ENCODE peak calls at places on chromosome 10, in six cellular contexts. M is cardiac fibroblast, A is fibroblast of lung, B is stomach, I is A549, W is foreskin fibroblast. N is an unnamed sample.

GRCh38 chr10:31768467-31768866 is 160.2 kb downstream of the ARHGAP12 start:
- DNase-seq in M (peak; percentile 90), A (peak; percentile 89), B (no peak), I (no peak), W (no peak), N (no peak)

GRCh38 chr10:53314856-53315255 is 542.3 kb upstream of the MBL2 start:
- DNase-seq in M (peak; percentile 96), A (peak; percentile 93), B (no peak), I (no peak), W (peak; percentile 23), N (peak; percentile 87)

GRCh38 chr10:27345455-27345909 is 104.9 kb upstream of the ACBD5 start:
- DNase-seq in M (no peak), A (no peak), B (no peak), I (no peak), W (no peak), N (no peak)

GRCh38 chr10:133134411-133135115 is 25.5 kb upstream of the KNDC1 start:
- DNase-seq in M (no peak), A (no peak), B (no peak), I (no peak), W (no peak), N (no peak)

GRCh38 chr10:86178401-86179142 is 188.0 kb downstream of the GRID1 start:
- DNase-seq in M (no peak), A (no peak), B (no peak), I (peak; percentile 58), W (no peak), N (no peak)

GRCh38 chr10:110600487-110601101 is 33.1 kb downstream of the SMC3 start:
- DNase-seq in M (peak; percentile 76), A (peak; percentile 76), B (no peak), I (peak; percentile 27), W (peak; percentile 34), N (no peak)

GRCh38 chr10:110311357-110311949 is 6.7 kb upstream of the SMNDC1 start:
- DNase-seq in M (peak; percentile 82), A (peak; percentile 74), B (peak; percentile 57), I (peak; percentile 54), W (peak; percentile 52), N (no peak)

GRCh38 chr10:119219747-119220320 is 12.5 kb downstream of the GRK5 start:
- DNase-seq in M (no peak), A (no peak), B (no peak), I (no peak), W (no peak), N (no peak)

GRCh38 chr10:88565072-88565471 is 18.0 kb downstream of the RNLS start:
- DNase-seq in M (peak; percentile 71), A (peak; percentile 69), B (no peak), I (peak; percentile 15), W (peak; percentile 14), N (no peak)

GRCh38 chr10:118792501-118792900 is 37.7 kb upstream of the CACUL1 start:
- DNase-seq in M (peak; percentile 22), A (peak; percentile 8), B (no peak), I (no peak), W (no peak), N (no peak)

GRCh38 chr10:47088656-47089354 is 177.6 kb downstream of the PTPN20 start:
- DNase-seq in M (no peak), A (no peak), B (no peak), I (no peak), W (no peak), N (no peak)

GRCh38 chr10:86700851-86701617 is 32.7 kb downstream of the LDB3 start:
- DNase-seq in M (no peak), A (no peak), B (no peak), I (no peak), W (no peak), N (no peak)

GRCh38 chr10:97771055-97771811 is 566 bp downstream of the SFRP5 start:
- DNase-seq in M (peak; percentile 33), A (peak; percentile 9), B (no peak), I (peak; percentile 43), W (peak; percentile 19), N (no peak)

GRCh38 chr10:98390406-98390805 is 24.6 kb downstream of the PYROXD2 start:
- DNase-seq in M (no peak), A (no peak), B (no peak), I (no peak), W (no peak), N (no peak)

GRCh38 chr10:124318811-124319210 is 99.9 kb downstream of the OAT start:
- DNase-seq in M (no peak), A (no peak), B (no peak), I (no peak), W (no peak), N (no peak)

GRCh38 chr10:114492351-114493037 is 88.2 kb upstream of the AFAP1L2 start:
- DNase-seq in M (no peak), A (no peak), B (no peak), I (no peak), W (no peak), N (no peak)

GRCh38 chr10:47059606-47060311 is 148.5 kb downstream of the PTPN20 start:
- DNase-seq in M (no peak), A (no peak), B (no peak), I (no peak), W (no peak), N (no peak)

GRCh38 chr10:32650246-32650655 is 204.3 kb downstream of the CCDC7 start:
- DNase-seq in M (peak; percentile 5), A (peak; percentile 2), B (no peak), I (no peak), W (no peak), N (no peak)

GRCh38 chr10:63767512-63767911 is 246.3 kb downstream of the REEP3 start:
- DNase-seq in M (peak; percentile 61), A (peak; percentile 55), B (no peak), I (no peak), W (no peak), N (no peak)

GRCh38 chr10:132185601-132186487 is 904 bp upstream of the DPYSL4 start:
- DNase-seq in M (peak; percentile 38), A (peak; percentile 22), B (peak; percentile 60), I (no peak), W (peak; percentile 23), N (no peak)

GRCh38 chr10:48748573-48748972 is 63.9 kb downstream of the WDFY4 start:
- DNase-seq in M (no peak), A (no peak), B (no peak), I (no peak), W (no peak), N (no peak)
- TF ChIP-seq CTCF in M (no peak), A (no peak), B (no peak), I (no peak), W (no peak), N (no peak)

GRCh38 chr10:78442836-78443550 is 409.3 kb downstream of the RPS24 start:
- DNase-seq in M (no peak), A (no peak), B (no peak), I (no peak), W (no peak), N (no peak)

GRCh38 chr10:78438907-78439809 is 405.5 kb downstream of the RPS24 start:
- DNase-seq in M (no peak), A (no peak), B (no peak), I (no peak), W (no peak), N (no peak)

GRCh38 chr10:78438094-78438906 is 404.6 kb downstream of the RPS24 start:
- DNase-seq in M (no peak), A (no peak), B (no peak), I (no peak), W (no peak), N (no peak)

GRCh38 chr10:78441704-78442103 is 408.0 kb downstream of the RPS24 start:
- DNase-seq in M (no peak), A (no peak), B (no peak), I (no peak), W (no peak), N (no peak)

DNA sequence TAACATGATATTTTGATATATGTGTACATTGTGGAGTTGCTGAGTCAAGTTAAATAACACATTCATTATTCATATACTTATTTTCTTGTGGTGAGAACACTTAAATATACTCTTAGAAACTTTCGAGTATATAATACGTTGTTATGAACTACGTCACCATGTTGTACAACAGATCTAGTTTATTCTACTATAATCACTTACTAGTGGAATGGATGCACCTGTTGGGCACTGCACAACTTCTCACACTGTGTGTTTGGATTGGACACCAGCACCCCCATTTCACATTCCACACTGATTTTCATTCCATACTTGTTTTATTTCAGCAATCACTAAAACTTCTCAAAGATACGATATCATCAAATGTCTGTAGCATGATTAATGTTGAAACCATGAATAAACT is 407.3 kb downstream of the RPS24 start:
- DNase-seq in M (no peak), A (no peak), B (no peak), I (no peak), W (no peak), N (no peak)
- TF ChIP-seq CTCF in M (no peak), A (no peak), B (no peak), I (no peak), W (no peak), N (no peak)

GRCh38 chr10:117175215-117175900 is 21.9 kb upstream of the KCNK18 start:
- DNase-seq in M (no peak), A (no peak), B (no peak), I (no peak), W (no peak), N (no peak)
- TF ChIP-seq CTCF in M (no peak), A (no peak), B (no peak), I (no peak), W (no peak), N (no peak)

GRCh38 chr10:48505394-48506112 is 99.3 kb downstream of the ARHGAP22 start:
- DNase-seq in M (no peak), A (no peak), B (peak; percentile 17), I (no peak), W (no peak), N (no peak)
- TF ChIP-seq CTCF in M (peak; percentile 22), A (peak; percentile 4), B (no peak), I (no peak), W (peak; percentile 22), N (no peak)

GRCh38 chr10:16915308-16915707 is 98.1 kb upstream of the RSU1 start:
- DNase-seq in M (no peak), A (no peak), B (no peak), I (no peak), W (no peak), N (no peak)
- TF ChIP-seq CTCF in M (no peak), A (no peak), B (no peak), I (no peak), W (no peak), N (no peak)

N was measured in BJ.